ENCODE peak calls at places on chromosomes 12 and 14, in ten cellular contexts. H is stimulated activated CD8-positive, alpha-beta memory T cell treated with anti-CD3 and anti-CD28 coated beads, Interleukin-15, amount 100 ng/mL, for 48 hours; O is activated naive CD4-positive, alpha-beta T cell; A is astrocyte of the spinal cord; S is activated CD4-positive, alpha-beta T cell treated with anti-CD3 and anti-CD28 coated beads for 24 hours; R is NCI-H1930; J is glomerular endothelial cell; F is stomach; X is AG09319; D is midbrain. P is an unnamed sample.

GRCh38 chr12:119176267-119177055 is 2.3 kb upstream of the HSPB8 start:
- DNase-seq in H (no peak), O (no peak), A (peak), S (no peak), R (peak), J (no peak), F (peak), X (peak), D (no peak), P (no peak)

GRCh38 chr12:25436206-25436912 is 116.7 kb downstream of the LMNTD1 start:
- DNase-seq in H (no peak), O (no peak), A (peak), S (no peak), R (peak), J (peak), F (no peak), X (peak), D (peak), P (peak)

GRCh38 chr14:57391609-57392195 is 1.3 kb downstream of the NAA30 start:
- DNase-seq in H (no peak), O (no peak), A (peak), S (no peak), R (no peak), J (no peak), F (no peak), X (no peak), D (no peak), P (no peak)

GRCh38 chr12:52258335-52258901 is 16.0 kb upstream of the KRT86 start:
- DNase-seq in H (no peak), O (no peak), A (peak), S (no peak), R (no peak), J (no peak), F (peak), X (no peak), D (no peak), P (no peak)

GRCh38 chr12:76552343-76552938 is 7.1 kb downstream of the OSBPL8 start:
- DNase-seq in H (no peak), O (no peak), A (peak), S (no peak), R (no peak), J (no peak), F (no peak), X (no peak), D (no peak), P (no peak)

GRCh38 chr12:52186135-52186840 is 5.5 kb downstream of the KRT80 start:
- DNase-seq in H (no peak), O (no peak), A (peak), S (no peak), R (no peak), J (no peak), F (no peak), X (peak), D (no peak), P (peak)

GRCh38 chr14:102474934-102475333 is 34.6 kb downstream of the ANKRD9 start:
- DNase-seq in H (no peak), O (no peak), A (peak), S (no peak), R (no peak), J (no peak), F (peak), X (peak), D (peak), P (no peak)

GRCh38 chr14:43647302-43647701 is 859.8 kb downstream of the FSCB start:
- DNase-seq in H (no peak), O (no peak), A (no peak), S (no peak), R (no peak), J (no peak), F (no peak), X (no peak), D (no peak), P (no peak)

GRCh38 chr12:57261385-57261784 is 10.4 kb upstream of the STAC3 start:
- DNase-seq in H (no peak), O (no peak), A (no peak), S (no peak), R (no peak), J (no peak), F (no peak), X (no peak), D (no peak), P (no peak)

GRCh38 chr14:75793806-75794205 is 132.8 kb downstream of the TTLL5 start:
- DNase-seq in H (no peak), O (no peak), A (peak), S (no peak), R (no peak), J (no peak), F (no peak), X (no peak), D (peak), P (no peak)